ENCODE peak calls at places on chromosomes 13 and 19, in eight cellular contexts. B, F, H, S, K, R, Q and E are unnamed samples.
A peak's percentile ranks its signal among the peaks of the same experiment; 100 is the strongest.

GRCh38 chr13:66037096-66037495 is 1193.0 kb downstream of the PCDH9 start:
- DNase-seq in B (no peak), F (no peak), H (no peak), S (no peak), K (no peak), R (no peak), Q (no peak), E (no peak)

GRCh38 chr13:112769615-112770014 is 79.8 kb downstream of the ATP11A start:
- DNase-seq in B (no peak), F (no peak), H (no peak), S (no peak), K (no peak), R (no peak), Q (no peak), E (no peak)

GRCh38 chr13:43159007-43159406 is 135.6 kb downstream of the DNAJC15 start:
- DNase-seq in B (peak; percentile 62), F (no peak), H (no peak), S (peak; percentile 42), K (peak; percentile 31), R (peak; percentile 12), Q (no peak), E (no peak)

GRCh38 chr19:10551698-10552301 is 8.1 kb downstream of the ATG4D start:
- DNase-seq in B (no peak), F (peak; percentile 30), H (no peak), S (peak; percentile 53), K (no peak), R (no peak), Q (no peak), E (peak; percentile 51)

GRCh38 chr13:91398413-91399188 is at the start of gene GPC5:
- DNase-seq in B (peak; percentile 45), F (peak; percentile 94), H (peak; percentile 88), S (peak; percentile 43), K (no peak), R (peak; percentile 79), Q (peak; percentile 83), E (peak; percentile 64)

GRCh38 chr13:20431080-20431479 is 94.6 kb downstream of the CRYL1 start:
- DNase-seq in B (no peak), F (no peak), H (no peak), S (no peak), K (no peak), R (peak; percentile 40), Q (no peak), E (peak; percentile 88)

GRCh38 chr13:90485441-90485840 is 862.0 kb upstream of the MIR17HG start:
- DNase-seq in B (peak; percentile 87), F (no peak), H (no peak), S (peak; percentile 96), K (no peak), R (peak; percentile 45), Q (no peak), E (peak; percentile 80)

GRCh38 chr13:27076411-27076810 is 95.2 kb downstream of the USP12 start:
- DNase-seq in B (no peak), F (no peak), H (no peak), S (no peak), K (no peak), R (no peak), Q (no peak), E (no peak)

GRCh38 chr13:46168341-46168740 is 13.6 kb downstream of the LCP1 start:
- DNase-seq in B (no peak), F (no peak), H (no peak), S (peak; percentile 48), K (no peak), R (no peak), Q (peak; percentile 65), E (peak; percentile 82)

GRCh38 chr19:32227561-32228165 is 117.7 kb upstream of the ZNF507 start:
- DNase-seq in B (no peak), F (no peak), H (no peak), S (no peak), K (no peak), R (no peak), Q (no peak), E (no peak)

GRCh38 chr19:12766051-12766521 is 9.3 kb downstream of the HOOK2 start:
- DNase-seq in B (peak; percentile 82), F (peak; percentile 87), H (peak; percentile 92), S (peak; percentile 71), K (no peak), R (no peak), Q (peak; percentile 93), E (peak; percentile 76)

DNA sequence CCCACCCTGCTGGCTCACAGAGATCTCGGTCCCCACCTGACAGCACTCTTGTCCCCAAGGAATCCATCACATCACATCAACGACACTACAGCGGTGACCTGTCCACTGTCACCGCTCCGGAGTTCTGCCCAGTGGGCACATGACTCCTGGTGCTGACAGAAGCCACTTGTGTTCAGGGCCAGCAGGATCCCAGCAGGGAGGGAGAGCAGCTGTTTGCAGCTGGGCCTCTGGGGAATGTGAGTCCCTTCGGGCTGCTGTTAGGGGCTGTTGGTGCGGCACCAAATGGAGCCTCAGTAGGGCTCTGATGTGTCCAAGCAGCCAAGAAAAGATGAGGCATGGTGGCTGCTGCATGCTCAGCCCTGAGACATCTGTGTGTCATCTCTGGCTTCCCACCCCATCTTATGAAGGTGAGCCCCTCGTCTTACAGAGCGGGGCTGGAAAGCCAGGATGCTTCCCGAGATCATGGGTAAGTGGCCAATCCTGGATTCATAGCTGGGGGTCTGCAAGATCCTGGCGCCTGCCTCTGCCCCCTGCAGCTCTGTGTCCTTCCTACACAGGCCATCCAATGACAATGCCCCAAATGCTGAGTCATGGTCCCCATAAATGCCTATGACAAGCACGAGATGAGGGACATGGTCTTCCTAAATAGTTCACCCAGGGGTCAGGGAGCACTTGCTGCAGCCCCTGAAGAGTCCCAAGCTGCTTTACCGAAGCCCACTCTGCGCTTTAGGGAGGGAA is 56.0 kb downstream of the F2RL3 start:
- DNase-seq in B (no peak), F (no peak), H (no peak), S (no peak), K (no peak), R (no peak), Q (no peak), E (no peak)
- TF ChIP-seq CTCF in B (no peak), F (no peak), H (no peak), S (no peak), K (no peak), R (no peak), Q (no peak), E (no peak)

GRCh38 chr13:97574926-97575325 is 141.0 kb downstream of the RAP2A start:
- DNase-seq in B (peak; percentile 3), F (peak; percentile 18), H (no peak), S (peak; percentile 51), K (no peak), R (peak; percentile 17), Q (no peak), E (peak; percentile 3)
- TF ChIP-seq CTCF in B (peak; percentile 50), F (peak; percentile 59), H (peak; percentile 43), S (peak; percentile 60), K (peak; percentile 19), R (peak; percentile 36), Q (peak; percentile 37), E (peak; percentile 34)

GRCh38 chr19:6018786-6019185 is 40.8 kb upstream of the RANBP3 start:
- DNase-seq in B (no peak), F (no peak), H (peak; percentile 26), S (no peak), K (no peak), R (no peak), Q (peak; percentile 37), E (no peak)
- TF ChIP-seq CTCF in B (peak; percentile 32), F (peak; percentile 24), H (no peak), S (peak; percentile 6), K (no peak), R (no peak), Q (no peak), E (peak; percentile 17)

GRCh38 chr13:30808600-30808999 is 73.3 kb downstream of the ALOX5AP start:
- DNase-seq in B (no peak), F (no peak), H (no peak), S (peak; percentile 43), K (no peak), R (no peak), Q (no peak), E (no peak)
- TF ChIP-seq CTCF in B (no peak), F (no peak), H (no peak), S (peak; percentile 3), K (no peak), R (no peak), Q (no peak), E (no peak)

DNA sequence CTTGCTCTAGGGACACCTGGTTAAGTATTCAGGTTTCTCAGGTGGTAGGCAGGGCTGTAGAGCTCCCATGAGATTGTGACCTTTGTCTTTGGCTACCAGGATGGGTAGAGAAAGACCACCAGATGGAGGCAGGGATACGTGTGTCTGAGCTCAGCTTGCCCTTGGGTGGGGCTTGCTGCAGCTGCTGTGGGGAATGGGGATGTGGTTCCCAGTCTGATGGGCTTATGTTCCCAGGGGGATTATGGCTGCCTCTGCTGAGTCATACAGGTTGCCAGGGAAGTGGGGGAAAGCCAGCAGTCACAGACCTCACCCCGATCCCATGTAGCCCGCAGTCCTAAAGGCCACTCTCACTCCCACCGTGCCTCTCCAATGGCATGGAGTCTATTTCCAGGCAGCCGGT is 659.9 kb upstream of the KLF12 start:
- DNase-seq in B (no peak), F (no peak), H (no peak), S (peak; percentile 12), K (no peak), R (no peak), Q (no peak), E (no peak)
- TF ChIP-seq CTCF in B (no peak), F (no peak), H (no peak), S (no peak), K (no peak), R (no peak), Q (no peak), E (no peak)